ENCODE peak calls at places on chromosomes 11 and 22, in five cellular contexts. V, S, O, M and J are unnamed samples.

GRCh38 chr22:19876314-19876940 is 21.8 kb upstream of the GNB1L start:
- DNase-seq in M (no peak), S (no peak), V (peak; percentile 80), O (no peak), J (peak; percentile 35)

GRCh38 chr22:41620646-41621098 is at the start of gene DESI1:
- DNase-seq in O (peak; percentile 45), M (no peak), S (peak; percentile 59), V (peak; percentile 51), J (peak; percentile 38)

GRCh38 chr11:9568854-9569587 is 4.4 kb upstream of the WEE1 start:
- DNase-seq in M (no peak), S (peak; percentile 74), O (peak; percentile 99), V (peak; percentile 84), J (peak; percentile 92)

GRCh38 chr22:41818596-41818995 is 14.3 kb upstream of the SREBF2 start:
- DNase-seq in V (no peak), S (no peak), M (no peak), O (no peak), J (no peak)

GRCh38 chr11:60924110-60924905 is at the start of gene TMEM132A:
- DNase-seq in S (peak; percentile 82), V (peak; percentile 85), O (peak; percentile 80), M (peak; percentile 84), J (peak; percentile 72)

GRCh38 chr11:31779268-31779879 is 31.7 kb downstream of the PAX6 start:
- DNase-seq in M (no peak), S (no peak), V (peak; percentile 42), O (no peak), J (peak; percentile 0)

GRCh38 chr11:10490398-10491232 is 35.6 kb downstream of the AMPD3 start:
- DNase-seq in M (peak; percentile 81), S (peak; percentile 47), O (peak; percentile 38), V (peak; percentile 85), J (peak; percentile 87)

GRCh38 chr11:56948991-56949390 is 39.7 kb upstream of the OR5AK2 start:
- DNase-seq in V (no peak), M (no peak), O (peak; percentile 7), S (peak; percentile 6), J (no peak)

GRCh38 chr11:96014234-96014633 is 90.3 kb upstream of the MTMR2 start:
- DNase-seq in M (no peak), V (peak; percentile 69), S (peak; percentile 20), O (peak; percentile 74), J (peak; percentile 41)

GRCh38 chr11:75272821-75273301 is 32.3 kb downstream of the TPBGL start:
- DNase-seq in S (no peak), M (no peak), V (no peak), O (no peak), J (no peak)

GRCh38 chr22:48705159-48705916 is 1122.3 kb downstream of the BRD1 start:
- DNase-seq in M (no peak), O (no peak), V (no peak), S (no peak), J (no peak)

GRCh38 chr11:11069741-11070550 is 212.1 kb upstream of the ZBED5 start:
- DNase-seq in S (no peak), O (no peak), M (no peak), V (no peak), J (no peak)

GRCh38 chr11:2891291-2891690 is 5.7 kb upstream of the CDKN1C start:
- DNase-seq in M (no peak), O (no peak), V (no peak), S (no peak), J (peak; percentile 27)

GRCh38 chr11:129766858-129767604 is 48.6 kb upstream of the TMEM45B start:
- DNase-seq in O (peak; percentile 77), S (peak; percentile 53), V (peak; percentile 52), M (no peak), J (peak; percentile 60)

GRCh38 chr11:118194835-118195627 is 18.6 kb upstream of the SCN2B start:
- DNase-seq in O (peak; percentile 85), M (peak; percentile 54), V (peak; percentile 67), S (peak; percentile 81), J (peak; percentile 67)

GRCh38 chr22:26610072-26610958 is 7.5 kb downstream of the CRYBB1 start:
- DNase-seq in V (peak; percentile 95), S (no peak), M (no peak), O (no peak), J (peak; percentile 56)

GRCh38 chr11:87422566-87422965 is 384.8 kb downstream of the TMEM135 start:
- DNase-seq in V (peak; percentile 28), M (no peak), S (no peak), O (no peak), J (peak; percentile 42)

GRCh38 chr11:16468735-16469446 is 112.5 kb upstream of the SOX6 start:
- DNase-seq in O (no peak), M (no peak), V (no peak), S (no peak), J (peak; percentile 47)

GRCh38 chr11:122242731-122243130 is 126.7 kb upstream of the BLID start:
- DNase-seq in O (no peak), S (no peak), M (no peak), V (no peak), J (no peak)

GRCh38 chr11:95067828-95068244 is 1.1 kb downstream of the SRSF8 start:
- DNase-seq in M (no peak), O (no peak), S (no peak), V (no peak), J (no peak)